ENCODE peak calls at places on chromosomes 13 and 19, in four cellular contexts. K is stomach, B is breast epithelium, I is transverse colon. W is an unnamed sample.

GRCh38 chr19:16428372-16429036 is 43.3 kb downstream of the EPS15L1 start:
- DNase-seq in K (no peak), B (no peak), I (no peak), W (no peak)

GRCh38 chr13:52127783-52128702 is 830 bp downstream of the NEK5 start:
- DNase-seq in K (peak; percentile 67), B (no peak), I (peak; percentile 71), W (peak; percentile 34)

GRCh38 chr13:20441066-20441465 is 84.6 kb downstream of the CRYL1 start:
- DNase-seq in K (no peak), B (no peak), I (no peak), W (no peak)

GRCh38 chr19:33954686-33955085 is 158.0 kb downstream of the KCTD15 start:
- DNase-seq in K (no peak), B (no peak), I (no peak), W (no peak)

GRCh38 chr13:26914624-26915023 is 154.0 kb upstream of the GPR12 start:
- DNase-seq in K (no peak), B (no peak), I (no peak), W (no peak)

GRCh38 chr19:7815325-7815724 is 14.7 kb upstream of the EVI5L start:
- DNase-seq in K (no peak), B (no peak), I (no peak), W (no peak)

GRCh38 chr19:48637948-48638830 is 1.0 kb upstream of the DBP start:
- DNase-seq in K (peak; percentile 83), B (peak; percentile 83), I (peak; percentile 88), W (peak; percentile 66)

GRCh38 chr13:44188257-44188656 is 185.4 kb upstream of the SERP2 start:
- DNase-seq in K (no peak), B (no peak), I (no peak), W (no peak)

GRCh38 chr13:94362411-94362909 is 117.0 kb downstream of the DCT start:
- DNase-seq in K (peak; percentile 48), B (no peak), I (peak; percentile 50), W (peak; percentile 23)

GRCh38 chr13:30805132-30805537 is 69.8 kb downstream of the ALOX5AP start:
- DNase-seq in K (no peak), B (no peak), I (no peak), W (no peak)

GRCh38 chr13:107838592-107839161 is 376.7 kb downstream of the LIG4 start:
- DNase-seq in K (no peak), B (no peak), I (no peak), W (no peak)

GRCh38 chr19:14146789-14147216 is 10.4 kb upstream of the ASF1B start:
- DNase-seq in K (no peak), B (no peak), I (no peak), W (no peak)

GRCh38 chr13:36453518-36453917 is 21.2 kb downstream of the CCNA1 start:
- DNase-seq in K (no peak), B (no peak), I (no peak), W (no peak)

GRCh38 chr19:33690461-33691427 is 69.0 kb downstream of the CHST8 start:
- DNase-seq in K (no peak), B (peak; percentile 49), I (no peak), W (no peak)

GRCh38 chr13:90868321-90868920 is 479.1 kb upstream of the MIR17HG start:
- DNase-seq in K (no peak), B (no peak), I (no peak), W (no peak)

DNA sequence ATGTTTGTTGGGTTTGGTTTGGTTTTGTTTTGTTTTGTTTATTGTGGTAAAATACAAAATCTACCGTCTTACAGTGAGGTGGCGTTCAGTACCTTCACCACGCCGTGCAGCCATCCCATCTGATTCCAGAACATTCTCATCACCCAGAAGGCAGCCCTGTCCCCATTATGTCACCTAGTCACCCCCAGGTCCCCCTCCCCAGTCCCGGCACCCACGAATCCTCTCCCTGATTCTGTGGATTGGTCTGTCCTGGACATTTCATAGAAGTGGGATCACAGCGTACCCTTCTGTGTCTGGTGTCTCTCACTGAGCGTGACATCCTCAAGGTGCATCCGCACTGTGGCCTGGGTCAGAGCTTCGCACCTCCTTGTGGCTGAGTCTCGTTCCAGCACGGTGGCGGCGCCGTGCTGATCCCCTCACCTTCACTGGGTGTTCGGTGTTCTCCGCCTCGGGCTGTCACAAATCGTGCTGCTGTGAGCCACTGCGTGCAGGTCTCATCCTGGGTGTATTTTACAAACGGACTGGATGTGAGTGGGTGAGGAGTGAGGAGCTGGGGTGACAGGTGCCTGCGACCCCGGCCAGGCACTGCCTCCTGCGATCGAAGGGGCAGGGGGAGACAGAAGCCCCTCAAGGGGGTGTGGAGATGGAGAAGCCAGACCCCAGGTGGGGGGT is 580 bp upstream of the TEKTIP1 start:
- DNase-seq in K (no peak), B (no peak), I (no peak), W (no peak)
- TF ChIP-seq POLR2AphosphoS5 in K (no peak), B (no peak), I (no peak), W (no peak)

DNA sequence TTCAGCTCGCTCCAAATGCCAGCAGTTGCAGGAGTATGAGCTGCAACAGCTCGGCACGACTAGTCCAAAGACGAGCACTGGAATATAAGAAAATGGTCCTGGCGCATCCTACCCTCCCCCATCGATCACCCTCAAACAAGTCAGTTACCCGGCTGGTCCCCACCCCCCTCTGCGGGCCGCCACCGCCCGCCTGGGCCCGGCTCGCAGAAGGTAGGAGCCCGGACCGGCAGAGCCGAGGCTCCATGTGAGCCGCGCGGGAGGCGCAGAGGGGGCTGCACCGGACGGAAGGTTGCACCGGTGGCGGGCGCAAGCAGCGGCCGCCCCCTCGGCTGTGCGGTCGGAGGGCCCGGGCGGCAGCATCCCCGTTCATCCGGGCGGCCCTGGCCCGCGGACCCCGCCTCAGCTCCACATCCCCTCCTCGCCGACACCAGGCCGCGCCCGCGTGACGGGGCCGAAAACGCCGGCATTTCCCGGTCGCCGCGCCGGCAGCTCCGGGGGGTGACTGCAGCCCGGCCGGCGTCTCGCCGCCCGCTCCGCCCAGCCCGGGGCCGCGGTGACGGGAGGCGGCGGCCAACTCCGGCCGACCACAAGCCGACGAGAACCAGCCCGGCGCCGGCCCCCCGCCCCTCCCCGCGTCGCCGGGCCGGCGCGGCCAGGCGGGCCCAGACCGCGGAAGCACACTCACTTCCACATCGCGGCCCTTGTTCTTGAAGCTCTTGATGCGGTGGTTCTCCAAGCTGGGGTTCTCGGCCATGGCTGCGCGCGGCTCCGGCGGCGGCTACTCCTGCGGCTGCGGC is 531 bp downstream of the KPNA3 start:
- DNase-seq in K (peak; percentile 47), B (no peak), I (peak; percentile 58), W (peak; percentile 37)
- TF ChIP-seq POLR2A in K (no peak), B (no peak), I (no peak), W (peak; percentile 37)

GRCh38 chr19:36245210-36246005 is 30.5 kb downstream of the ZNF146 start:
- DNase-seq in K (no peak), B (no peak), I (no peak), W (no peak)
- TF ChIP-seq POLR2AphosphoS5 in K (no peak), B (no peak), I (no peak), W (no peak)

GRCh38 chr19:38385057-38385803 is 2.6 kb downstream of the GGN start:
- DNase-seq in K (no peak), B (no peak), I (no peak), W (no peak)
- TF ChIP-seq POLR2A in K (no peak), B (no peak), I (no peak), W (no peak)

GRCh38 chr19:41872775-41873647 is 4.1 kb upstream of the CD79A start:
- DNase-seq in K (peak; percentile 88), B (peak; percentile 82), I (peak; percentile 87), W (no peak)
- TF ChIP-seq POLR2AphosphoS5 in K (no peak), B (no peak), I (peak; percentile 5), W (peak; percentile 72)

GRCh38 chr19:21396893-21397572 is at the start of gene ZNF493:
- DNase-seq in K (peak; percentile 96), B (peak; percentile 94), I (peak; percentile 94), W (peak; percentile 51)
- TF ChIP-seq POLR2A in K (peak; percentile 57), B (peak; percentile 68), I (peak; percentile 76), W (peak; percentile 84)

GRCh38 chr13:112587359-112587766 is 590 bp downstream of the TUBGCP3 start:
- DNase-seq in K (peak; percentile 82), B (peak; percentile 71), I (peak; percentile 85), W (peak; percentile 78)
- TF ChIP-seq POLR2AphosphoS5 in K (no peak), B (peak; percentile 19), I (peak; percentile 77), W (no peak)

DNA sequence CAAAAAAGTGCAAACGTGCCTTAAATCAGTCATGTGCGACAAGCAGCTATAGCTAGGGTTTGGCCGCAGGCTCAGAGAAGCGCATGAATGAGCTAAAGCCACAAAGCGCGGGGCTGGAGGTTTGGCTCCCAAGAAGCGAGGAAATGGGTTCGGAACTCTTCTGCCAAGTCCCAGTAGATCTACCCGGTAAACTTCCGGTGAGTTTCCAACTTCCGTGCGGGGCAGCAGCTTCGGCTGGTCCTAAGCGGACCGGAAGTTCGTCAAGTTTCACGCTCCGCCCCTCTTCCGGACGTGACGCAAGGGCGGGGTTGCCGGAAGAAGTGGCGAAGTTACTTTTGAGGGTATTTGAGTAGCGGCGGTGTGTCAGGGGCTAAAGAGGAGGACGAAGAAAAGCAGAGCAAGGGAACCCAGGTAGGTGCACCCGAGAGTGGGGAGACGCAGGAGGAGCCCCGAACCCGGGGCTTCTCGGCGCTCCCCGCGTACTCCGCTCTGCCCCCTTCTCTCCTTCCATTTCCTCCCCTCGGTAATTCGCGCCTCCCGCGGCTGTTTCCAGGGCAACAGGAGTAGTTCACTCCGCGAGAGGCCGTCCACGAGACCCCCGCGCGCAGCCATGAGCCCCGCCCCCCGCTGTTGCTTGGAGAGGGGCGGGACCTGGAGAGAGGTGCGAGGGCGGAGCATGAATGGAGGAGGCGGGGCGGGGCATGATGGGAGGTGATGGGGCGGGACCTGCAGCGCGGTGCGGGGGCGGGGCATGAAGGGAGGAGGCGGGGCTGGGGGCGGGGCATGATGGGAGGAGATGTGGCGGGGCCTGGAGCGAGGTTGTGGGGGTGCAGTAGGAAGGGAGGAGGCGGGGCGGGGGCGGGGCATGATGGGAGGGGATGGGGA is at the start of gene NR1H2:
- DNase-seq in K (peak; percentile 97), B (peak; percentile 93), I (peak; percentile 97), W (peak; percentile 86)
- TF ChIP-seq POLR2A in K (no peak), B (peak; percentile 81), I (peak; percentile 88), W (peak; percentile 75)